ENCODE peak calls at places on chromosomes 4 and X, in eight cellular contexts. R, V, C, D, M, H, F and O are unnamed samples.

GRCh38 chr4:168811793-168812651 is 198.0 kb downstream of the CBR4 start:
- DNase-seq in R (no peak), V (no peak), C (no peak), D (peak; percentile 79), M (no peak), H (no peak), F (no peak), O (peak; percentile 21)

GRCh38 chr4:98939892-98940298 is 11.0 kb upstream of the EIF4E start:
- DNase-seq in R (no peak), V (no peak), C (peak; percentile 66), D (peak; percentile 80), M (no peak), H (peak; percentile 34), F (no peak), O (peak; percentile 54)

GRCh38 chr4:116122131-116122530 is 963.2 kb downstream of the TRAM1L1 start:
- DNase-seq in R (no peak), V (no peak), C (no peak), D (no peak), M (no peak), H (no peak), F (no peak), O (no peak)

GRCh38 chrX:46016296-46016695 is 528.9 kb downstream of the ZNF674 start:
- DNase-seq in R (no peak), V (no peak), C (no peak), D (no peak), M (no peak), H (no peak), F (no peak), O (no peak)

GRCh38 chrX:119728487-119728886 is 29.9 kb upstream of the SOWAHD start:
- DNase-seq in R (no peak), V (no peak), C (no peak), D (no peak), M (no peak), H (no peak), F (no peak), O (no peak)

GRCh38 chrX:39969826-39970569 is 127.8 kb downstream of the BCOR start:
- DNase-seq in R (no peak), V (no peak), C (no peak), D (no peak), M (no peak), H (no peak), F (no peak), O (no peak)

GRCh38 chrX:323721-324628 is 5.4 kb upstream of the GTPBP6 start:
- DNase-seq in R (no peak), V (peak; percentile 88), C (no peak), D (peak; percentile 58), M (peak; percentile 60), H (no peak), F (no peak), O (no peak)

GRCh38 chr4:90621080-90621479 is 493.9 kb downstream of the CCSER1 start:
- DNase-seq in R (no peak), V (no peak), C (no peak), D (no peak), M (no peak), H (no peak), F (no peak), O (no peak)

GRCh38 chr4:38676986-38677385 is 13.0 kb downstream of the KLF3 start:
- DNase-seq in R (no peak), V (no peak), C (peak; percentile 70), D (no peak), M (no peak), H (no peak), F (no peak), O (no peak)

GRCh38 chr4:135434936-135435335 is 1233.3 kb upstream of the PABPC4L start:
- DNase-seq in R (no peak), V (no peak), C (no peak), D (no peak), M (no peak), H (no peak), F (no peak), O (no peak)

GRCh38 chrX:3451566-3451965 is 105.1 kb upstream of the MXRA5 start:
- DNase-seq in R (no peak), V (no peak), C (no peak), D (no peak), M (no peak), H (no peak), F (no peak), O (no peak)

GRCh38 chr4:27442146-27442545 is 581.5 kb downstream of the STIM2 start:
- DNase-seq in R (no peak), V (no peak), C (no peak), D (no peak), M (no peak), H (no peak), F (no peak), O (no peak)

GRCh38 chr4:121034010-121034409 is 38.3 kb downstream of the NDNF start:
- DNase-seq in R (no peak), V (peak; percentile 42), C (no peak), D (no peak), M (no peak), H (no peak), F (no peak), O (no peak)

GRCh38 chr4:80027611-80028010 is 45.4 kb downstream of the ANTXR2 start:
- DNase-seq in R (no peak), V (no peak), C (no peak), D (peak; percentile 25), M (no peak), H (no peak), F (no peak), O (no peak)

GRCh38 chrX:109742722-109743121 is 9.7 kb upstream of the ACSL4 start:
- DNase-seq in R (no peak), V (no peak), C (no peak), D (no peak), M (no peak), H (no peak), F (no peak), O (no peak)

GRCh38 chr4:114132830-114133229 is 153.4 kb upstream of the ARSJ start:
- DNase-seq in R (no peak), V (no peak), C (no peak), D (no peak), M (no peak), H (no peak), F (no peak), O (no peak)

GRCh38 chrX:72304877-72305276 is 837 bp downstream of the CITED1 start:
- DNase-seq in R (no peak), V (no peak), C (no peak), D (no peak), M (no peak), H (no peak), F (no peak), O (peak; percentile 8)

GRCh38 chrX:68666580-68666979 is 19.1 kb downstream of the STARD8 start:
- DNase-seq in R (no peak), V (no peak), C (no peak), D (no peak), M (no peak), H (no peak), F (no peak), O (no peak)
- TF ChIP-seq POLR2A in R (no peak), V (no peak), C (no peak), D (no peak), M (no peak), H (no peak), F (no peak), O (no peak)

DNA sequence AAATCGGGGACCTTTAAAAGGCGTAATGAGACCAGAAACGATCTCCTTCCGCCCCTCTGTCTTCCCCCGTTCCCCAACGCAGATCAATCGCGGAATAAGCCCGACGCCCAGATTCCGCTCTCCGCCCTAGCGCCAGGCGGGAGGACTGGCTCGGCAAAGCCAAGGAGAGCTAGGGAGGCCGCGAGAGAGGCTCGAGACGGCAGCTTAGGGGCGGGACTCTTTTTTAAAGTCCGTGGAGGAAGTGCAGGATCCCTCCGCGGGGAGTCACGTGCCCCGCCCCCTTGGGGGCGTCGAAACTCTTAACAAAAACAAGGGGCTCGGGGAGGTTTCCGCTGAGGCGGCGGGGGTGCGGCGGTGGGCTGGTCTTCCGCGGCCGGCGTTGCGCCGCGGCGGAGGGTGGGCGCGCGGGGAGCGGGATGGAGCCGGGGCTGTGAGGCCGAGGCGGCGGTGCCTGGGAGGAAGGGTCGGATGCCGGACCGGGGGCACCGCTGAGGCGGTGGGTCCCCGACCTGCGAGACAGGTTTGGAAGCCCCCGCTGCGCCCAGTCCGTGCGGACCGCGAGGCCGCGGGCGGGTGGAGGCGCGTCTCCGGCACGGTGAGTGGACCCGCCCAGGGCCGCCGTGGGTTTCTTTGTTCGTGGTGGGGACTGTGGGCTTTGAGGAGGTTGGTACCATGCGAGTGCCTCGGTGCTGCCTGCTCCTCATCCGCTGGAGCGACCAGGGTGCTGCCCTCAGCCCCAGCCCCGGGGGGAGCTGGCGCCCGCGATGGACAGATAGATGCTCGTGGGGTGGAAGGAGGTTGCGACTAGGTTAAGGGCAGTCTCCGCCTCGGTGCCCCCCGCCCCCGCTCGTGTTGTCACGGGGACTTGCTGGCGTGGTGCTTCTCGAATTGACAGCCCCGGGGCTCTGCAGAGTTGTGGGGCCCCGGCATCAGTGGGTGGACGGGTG is at the start of gene CCNG2:
- DNase-seq in R (peak; percentile 80), V (peak; percentile 76), C (peak; percentile 98), D (peak; percentile 94), M (peak; percentile 84), H (peak; percentile 76), F (no peak), O (peak; percentile 92)
- TF ChIP-seq POLR2A in R (peak; percentile 67), V (no peak), C (peak; percentile 58), D (peak; percentile 79), M (no peak), H (no peak), F (peak; percentile 54), O (peak; percentile 11)

DNA sequence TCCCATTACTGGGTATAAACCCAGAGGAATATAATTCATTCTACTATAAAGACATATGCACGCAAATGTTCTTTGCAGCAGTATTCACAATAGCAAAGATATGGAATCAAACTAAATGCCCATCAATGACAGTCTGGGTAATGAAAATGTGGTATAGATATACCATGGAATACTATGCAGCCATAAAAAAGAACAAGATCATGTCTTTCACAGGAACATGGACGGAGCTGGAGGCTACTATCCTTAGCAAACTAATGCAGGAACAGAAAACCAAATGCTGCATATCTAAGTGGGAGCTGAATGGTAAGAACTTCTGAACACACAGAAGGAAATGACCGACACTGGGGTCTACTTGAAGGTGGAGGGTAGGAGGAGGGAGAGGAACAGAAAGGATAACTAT is 42.6 kb downstream of the LNX1 start:
- DNase-seq in R (no peak), V (no peak), C (no peak), D (no peak), M (no peak), H (no peak), F (no peak), O (no peak)
- TF ChIP-seq POLR2A in R (no peak), V (no peak), C (no peak), D (no peak), M (no peak), H (no peak), F (no peak), O (no peak)

GRCh38 chr4:122826596-122827257 is at the start of gene FGF2:
- DNase-seq in R (peak; percentile 54), V (peak; percentile 19), C (no peak), D (peak; percentile 60), M (peak; percentile 31), H (peak; percentile 60), F (peak; percentile 40), O (peak; percentile 27)

GRCh38 chr4:122824616-122825015 is 2.0 kb upstream of the FGF2 start:
- DNase-seq in R (no peak), V (no peak), C (no peak), D (peak; percentile 20), M (no peak), H (no peak), F (no peak), O (no peak)

GRCh38 chr4:122826000-122826595 is 533 bp upstream of the FGF2 start:
- DNase-seq in R (no peak), V (no peak), C (no peak), D (peak; percentile 49), M (no peak), H (no peak), F (no peak), O (no peak)

GRCh38 chr4:122827899-122828601 is 1.4 kb downstream of the FGF2 start:
- DNase-seq in R (peak; percentile 22), V (peak; percentile 26), C (no peak), D (peak; percentile 77), M (no peak), H (peak; percentile 47), F (peak; percentile 42), O (peak; percentile 36)

GRCh38 chr4:122827258-122827887 is 742 bp downstream of the FGF2 start:
- DNase-seq in R (peak; percentile 16), V (peak; percentile 18), C (no peak), D (peak; percentile 25), M (peak; percentile 26), H (peak; percentile 65), F (peak; percentile 60), O (peak; percentile 50)
- TF ChIP-seq POLR2A in R (no peak), V (no peak), C (no peak), D (no peak), M (no peak), H (no peak), F (peak; percentile 41), O (no peak)